ENCODE peak calls at places on chromosomes 3 and 15, in nine cellular contexts. X, M, Q, J, T, K, P, E and I are unnamed samples.

GRCh38 chr3:142065932-142066331 is 83.4 kb downstream of the TFDP2 start:
- DNase-seq in T (no peak), J (no peak), E (no peak), X (no peak), P (no peak), M (no peak), Q (no peak), K (no peak), I (no peak)

GRCh38 chr3:98449606-98450193 is 13.3 kb upstream of the OR5K1 start:
- DNase-seq in X (no peak), E (no peak), K (no peak), P (peak; percentile 35), J (no peak), Q (no peak), M (no peak), T (no peak), I (no peak)

GRCh38 chr3:107612581-107613182 is 89.9 kb downstream of the BBX start:
- DNase-seq in T (no peak), M (no peak), P (no peak), J (no peak), Q (no peak), E (no peak), X (no peak), K (no peak), I (no peak)

GRCh38 chr3:43857361-43858051 is 166.8 kb downstream of the ABHD5 start:
- DNase-seq in P (no peak), M (peak; percentile 52), T (no peak), E (no peak), K (no peak), J (no peak), X (no peak), Q (no peak), I (no peak)

GRCh38 chr3:41893977-41894376 is 67.9 kb downstream of the ULK4 start:
- DNase-seq in J (no peak), X (peak; percentile 44), Q (peak; percentile 28), K (no peak), E (no peak), M (peak; percentile 75), P (peak; percentile 50), T (no peak), I (peak; percentile 83)

GRCh38 chr15:77066961-77067690 is 3.8 kb downstream of the TSPAN3 start:
- DNase-seq in T (no peak), Q (no peak), J (no peak), E (no peak), P (no peak), M (no peak), X (peak; percentile 37), K (no peak), I (no peak)

GRCh38 chr15:30978328-30978727 is 13.1 kb downstream of the MTMR10 start:
- DNase-seq in K (no peak), T (no peak), Q (no peak), P (no peak), E (no peak), M (no peak), J (no peak), X (no peak), I (no peak)

GRCh38 chr3:141000027-141000663 is 51.0 kb upstream of the SPSB4 start:
- DNase-seq in P (peak; percentile 60), K (no peak), M (peak; percentile 76), J (peak; percentile 67), X (peak; percentile 77), E (peak; percentile 61), Q (peak; percentile 82), T (peak; percentile 74), I (peak; percentile 52)

GRCh38 chr15:64247906-64248541 is 85.2 kb upstream of the PPIB start:
- DNase-seq in M (peak; percentile 96), Q (no peak), K (no peak), E (no peak), P (peak; percentile 69), J (no peak), T (no peak), X (peak; percentile 87), I (peak; percentile 79)

GRCh38 chr15:64247535-64247905 is 84.7 kb upstream of the PPIB start:
- DNase-seq in Q (no peak), X (no peak), P (no peak), M (no peak), J (no peak), K (no peak), E (no peak), T (no peak), I (no peak)

GRCh38 chr15:64249406-64249805 is 86.6 kb upstream of the PPIB start:
- DNase-seq in J (no peak), E (no peak), M (no peak), P (no peak), X (peak; percentile 49), T (no peak), K (no peak), Q (no peak), I (no peak)

GRCh38 chr15:64245405-64245804 is 82.6 kb upstream of the PPIB start:
- DNase-seq in M (no peak), Q (no peak), X (no peak), P (no peak), K (no peak), T (no peak), E (no peak), J (no peak), I (no peak)

DNA sequence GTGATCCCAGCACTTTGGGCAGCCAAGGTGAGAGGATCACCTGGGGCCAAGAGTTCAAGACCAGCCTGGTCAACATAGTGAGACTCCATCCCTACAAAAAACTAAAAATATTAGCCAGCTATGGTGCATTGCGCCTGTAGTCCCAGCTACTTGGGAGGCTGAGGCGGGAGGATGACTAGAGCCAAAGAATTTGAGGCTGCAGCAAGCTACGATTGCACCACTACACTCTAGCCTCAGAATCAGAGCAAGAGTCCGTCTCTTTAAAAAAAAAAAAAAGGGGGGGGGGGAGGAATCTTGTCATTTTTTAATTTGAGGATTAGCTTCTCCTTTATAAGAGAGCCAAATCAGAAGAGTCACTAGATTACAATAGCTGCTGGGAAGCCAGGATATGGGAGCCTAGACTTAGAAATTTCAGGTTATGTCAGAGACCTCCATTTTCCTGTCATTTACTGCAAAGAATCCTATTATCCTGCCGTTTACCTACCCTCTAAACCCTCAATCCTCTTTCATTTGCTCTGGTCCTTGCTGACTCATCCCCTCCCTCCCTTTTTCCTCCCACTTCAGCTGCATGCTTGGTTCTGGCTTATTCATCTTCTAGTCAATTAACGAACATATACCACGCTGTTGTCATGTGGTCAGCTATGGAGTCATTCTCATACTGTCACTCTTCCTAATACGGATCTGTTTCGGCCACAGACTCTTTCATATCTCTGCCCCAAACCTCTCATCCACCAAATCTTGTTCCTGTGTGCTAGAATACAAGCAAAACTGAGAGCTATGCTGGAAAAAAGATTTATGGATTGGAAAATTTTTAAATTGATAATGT is 83.8 kb upstream of the PPIB start:
- DNase-seq in K (no peak), Q (no peak), X (no peak), E (no peak), P (peak; percentile 89), M (peak; percentile 90), J (no peak), T (no peak), I (peak; percentile 72)
- H3K4me3 ChIP-seq in K (no peak overlapping the region), Q (no peak overlapping the region), X (no peak overlapping the region), E (no peak overlapping the region), P (no peak overlapping the region), M (peak overlapping the region; percentile 29), J (no peak overlapping the region), T (no peak overlapping the region), I (no peak overlapping the region)

DNA sequence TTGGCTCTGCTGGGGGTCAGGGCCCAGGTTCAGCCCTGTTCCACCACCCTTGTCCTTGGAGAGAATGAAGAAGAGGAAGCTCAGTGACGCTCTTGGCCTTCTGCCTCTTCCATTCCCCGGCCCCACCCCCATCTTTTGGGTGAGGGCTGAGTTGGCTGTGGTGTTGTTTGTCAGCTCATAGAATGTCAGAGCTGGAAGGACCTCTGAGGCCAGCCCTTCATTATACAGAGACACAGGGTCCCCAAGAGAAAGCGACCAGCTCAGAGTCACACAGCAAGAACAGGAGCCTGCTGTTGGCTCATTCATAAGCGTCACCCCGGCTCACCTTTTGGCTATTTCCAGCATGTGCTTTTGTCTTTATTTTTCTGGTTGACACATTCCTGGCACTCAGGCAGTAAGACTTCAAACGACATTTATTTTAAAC is 68.2 kb downstream of the AAGAB start:
- DNase-seq in K (no peak), P (no peak), J (no peak), T (peak; percentile 83), E (no peak), M (no peak), Q (peak; percentile 75), X (peak; percentile 58), I (peak; percentile 68)
- TF ChIP-seq CTCF in K (no peak), P (no peak), J (no peak), T (no peak), E (no peak), M (no peak), Q (no peak), X (no peak), I (no peak)

GRCh38 chr15:70854669-70854976 is 666 bp upstream of the LARP6 start:
- DNase-seq in T (no peak), X (no peak), J (no peak), K (no peak), M (peak; percentile 72), P (peak; percentile 30), E (no peak), Q (no peak), I (peak; percentile 72)

GRCh38 chr15:70856177-70856883 is 2.4 kb upstream of the LARP6 start:
- DNase-seq in J (no peak), Q (no peak), T (no peak), P (no peak), E (no peak), M (no peak), K (no peak), X (no peak), I (peak; percentile 73)

GRCh38 chr15:70855764-70856163 is 1.8 kb upstream of the LARP6 start:
- DNase-seq in J (no peak), P (peak; percentile 73), X (no peak), Q (no peak), T (no peak), E (no peak), M (no peak), K (no peak), I (no peak)

GRCh38 chr15:70857547-70858265 is 3.7 kb upstream of the LARP6 start:
- DNase-seq in T (no peak), X (no peak), K (no peak), M (peak; percentile 66), P (no peak), Q (no peak), E (no peak), J (no peak), I (peak; percentile 70)

DNA sequence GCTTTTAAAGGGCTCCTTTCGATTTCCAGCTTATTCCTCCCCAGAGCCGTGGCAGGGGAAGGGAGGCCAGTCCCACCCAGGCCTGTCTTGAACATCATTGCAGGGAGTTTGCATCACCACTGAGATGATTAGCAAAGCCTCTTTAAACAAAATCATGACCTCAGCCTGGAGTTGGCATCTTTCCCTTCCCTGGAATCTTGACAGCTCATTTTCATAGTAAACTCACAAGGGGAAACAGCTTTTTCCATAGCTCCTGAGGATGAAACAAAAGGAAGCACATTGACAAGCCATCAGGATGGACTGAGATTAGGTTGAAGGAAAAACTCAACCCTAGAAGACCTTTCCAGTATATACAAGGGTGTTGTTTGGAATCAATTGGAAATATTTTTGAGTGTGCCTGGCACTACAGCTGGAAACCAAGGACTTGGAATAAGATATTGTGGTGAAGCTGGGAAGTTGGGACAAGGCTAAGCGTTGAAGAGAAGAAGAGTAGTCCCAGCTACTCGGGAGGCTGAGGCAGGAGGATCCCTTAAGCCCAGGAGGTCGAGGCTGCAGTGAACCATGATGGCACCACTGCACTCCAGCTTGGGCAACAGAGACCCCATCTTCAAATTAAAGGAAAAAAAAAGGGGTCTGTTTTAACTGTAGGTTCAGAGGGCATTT is 3.1 kb upstream of the LARP6 start:
- DNase-seq in M (peak; percentile 98), P (no peak), X (peak; percentile 61), E (no peak), T (peak; percentile 91), J (no peak), K (no peak), Q (peak; percentile 69), I (peak; percentile 100)
- H3K4me3 ChIP-seq in M (no peak overlapping the region), P (no peak overlapping the region), X (no peak overlapping the region), E (no peak overlapping the region), T (no peak overlapping the region), J (no peak overlapping the region), K (no peak overlapping the region), Q (no peak overlapping the region), I (no peak overlapping the region)

GRCh38 chr3:47666118-47666517 is 87.5 kb upstream of the CSPG5 start:
- DNase-seq in K (no peak), Q (no peak), E (no peak), X (no peak), T (no peak), J (no peak), P (no peak), M (no peak), I (no peak)

GRCh38 chr3:47663630-47664240 is 85.1 kb upstream of the CSPG5 start:
- DNase-seq in P (no peak), K (no peak), E (no peak), T (no peak), X (no peak), M (no peak), Q (no peak), J (no peak), I (no peak)

GRCh38 chr3:47661121-47661752 is 82.6 kb upstream of the CSPG5 start:
- DNase-seq in E (no peak), M (peak; percentile 84), J (no peak), K (no peak), X (peak; percentile 70), T (no peak), P (no peak), Q (no peak), I (peak; percentile 42)

GRCh38 chr3:47669026-47669749 is 90.5 kb upstream of the CSPG5 start:
- DNase-seq in M (peak; percentile 51), E (no peak), T (no peak), X (no peak), J (no peak), P (no peak), K (no peak), Q (no peak), I (peak; percentile 33)

DNA sequence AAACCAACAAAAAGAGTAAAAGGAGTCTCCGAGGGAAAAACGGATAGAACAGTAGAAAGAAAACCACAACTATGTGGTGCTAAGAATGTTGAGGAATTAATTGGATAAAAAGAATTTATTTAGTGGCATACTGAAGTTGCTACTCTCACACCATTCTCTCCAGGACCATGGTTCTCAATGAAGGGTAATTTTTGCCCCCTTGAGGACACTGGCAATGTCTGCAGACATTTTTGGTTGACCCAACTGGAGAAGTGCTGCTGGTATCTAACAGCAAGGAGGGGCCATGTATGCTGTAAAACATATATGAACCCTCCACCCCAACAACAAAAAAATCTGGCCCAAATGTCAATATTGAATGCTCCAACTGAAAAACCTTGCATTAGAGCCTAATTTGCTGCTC is 85.9 kb upstream of the CSPG5 start:
- DNase-seq in Q (no peak), P (peak; percentile 28), X (no peak), M (peak; percentile 16), K (no peak), E (no peak), T (no peak), J (no peak), I (no peak)
- TF ChIP-seq CTCF in Q (no peak), P (peak; percentile 15), X (no peak), M (peak; percentile 33), K (no peak), E (no peak), T (no peak), J (peak; percentile 19), I (peak; percentile 36)